ENCODE peak calls at places on chromosome 1, in four cellular contexts. One of them, this sample, is unnamed.

GRCh38 chr1:79501153-79501552 is 494.6 kb upstream of the ADGRL4 start:
- DNase-seq in CD4-positive, alpha-beta T cell: no peak
- DNase-seq in SK-N-SH: no peak
- DNase-seq in neural crest cell: no peak
- DNase-seq in this sample: no peak

GRCh38 chr1:30412241-30413110 is 310.9 kb downstream of the MATN1 start:
- DNase-seq in CD4-positive, alpha-beta T cell: no peak
- DNase-seq in neural crest cell: no peak
- DNase-seq in SK-N-SH: no peak
- DNase-seq in this sample: peak

GRCh38 chr1:204826970-204827369 is 43.7 kb upstream of the NFASC start:
- DNase-seq in SK-N-SH: no peak
- DNase-seq in neural crest cell: peak
- DNase-seq in CD4-positive, alpha-beta T cell: no peak
- DNase-seq in this sample: no peak

GRCh38 chr1:44792736-44793502 is 4.9 kb upstream of the BEST4 start:
- DNase-seq in CD4-positive, alpha-beta T cell: no peak
- DNase-seq in SK-N-SH: no peak
- DNase-seq in neural crest cell: no peak
- DNase-seq in this sample: no peak

GRCh38 chr1:21749109-21749508 is 33.8 kb downstream of the USP48 start:
- DNase-seq in CD4-positive, alpha-beta T cell: no peak
- DNase-seq in SK-N-SH: no peak
- DNase-seq in neural crest cell: no peak
- DNase-seq in this sample: no peak

GRCh38 chr1:228181105-228181504 is 15.5 kb downstream of the IBA57 start:
- DNase-seq in SK-N-SH: no peak
- DNase-seq in CD4-positive, alpha-beta T cell: no peak
- DNase-seq in neural crest cell: no peak
- DNase-seq in this sample: no peak

GRCh38 chr1:16151985-16152384 is 3.9 kb downstream of the EPHA2 start:
- DNase-seq in SK-N-SH: no peak
- DNase-seq in CD4-positive, alpha-beta T cell: no peak
- DNase-seq in neural crest cell: no peak
- DNase-seq in this sample: no peak

GRCh38 chr1:38608202-38608864 is 251.2 kb downstream of the RRAGC start:
- DNase-seq in neural crest cell: peak
- DNase-seq in SK-N-SH: peak
- DNase-seq in CD4-positive, alpha-beta T cell: no peak
- DNase-seq in this sample: no peak

GRCh38 chr1:47710075-47711071 is 272.5 kb downstream of the FOXD2 start:
- DNase-seq in neural crest cell: peak
- DNase-seq in CD4-positive, alpha-beta T cell: peak
- DNase-seq in SK-N-SH: peak
- DNase-seq in this sample: peak

GRCh38 chr1:211609120-211610024 is 30.4 kb upstream of the SLC30A1 start:
- DNase-seq in CD4-positive, alpha-beta T cell: no peak
- DNase-seq in neural crest cell: no peak
- DNase-seq in SK-N-SH: no peak
- DNase-seq in this sample: no peak

GRCh38 chr1:179310271-179310670 is 16.7 kb downstream of the SOAT1 start:
- DNase-seq in SK-N-SH: no peak
- DNase-seq in neural crest cell: no peak
- DNase-seq in CD4-positive, alpha-beta T cell: no peak
- DNase-seq in this sample: no peak

GRCh38 chr1:236795757-236796719 is 946 bp downstream of the MTR start:
- DNase-seq in CD4-positive, alpha-beta T cell: no peak
- DNase-seq in SK-N-SH: peak
- DNase-seq in neural crest cell: no peak
- DNase-seq in this sample: peak

GRCh38 chr1:66294692-66295384 is 239.1 kb upstream of the SGIP1 start:
- DNase-seq in CD4-positive, alpha-beta T cell: no peak
- DNase-seq in neural crest cell: no peak
- DNase-seq in SK-N-SH: no peak
- DNase-seq in this sample: no peak

GRCh38 chr1:159211331-159212136 is 6.9 kb downstream of the ACKR1 start:
- DNase-seq in SK-N-SH: peak
- DNase-seq in neural crest cell: peak
- DNase-seq in CD4-positive, alpha-beta T cell: no peak
- DNase-seq in this sample: peak

GRCh38 chr1:945910-946565 is 13.0 kb downstream of the NOC2L start:
- DNase-seq in neural crest cell: no peak
- DNase-seq in SK-N-SH: no peak
- DNase-seq in CD4-positive, alpha-beta T cell: no peak
- DNase-seq in this sample: no peak

GRCh38 chr1:158203693-158204457 is 23.2 kb downstream of the CD1D start:
- DNase-seq in CD4-positive, alpha-beta T cell: no peak
- DNase-seq in neural crest cell: no peak
- DNase-seq in SK-N-SH: peak
- DNase-seq in this sample: no peak

GRCh38 chr1:8902765-8903164 is 24.3 kb upstream of the ENO1 start:
- DNase-seq in neural crest cell: no peak
- DNase-seq in SK-N-SH: no peak
- DNase-seq in CD4-positive, alpha-beta T cell: no peak
- DNase-seq in this sample: no peak
- TF ChIP-seq CTCF in neural crest cell: no peak
- TF ChIP-seq CTCF in SK-N-SH: peak
- TF ChIP-seq CTCF in CD4-positive, alpha-beta T cell: no peak
- TF ChIP-seq CTCF in this sample: no peak

GRCh38 chr1:222105393-222105737 is 363.5 kb upstream of the DUSP10 start:
- DNase-seq in CD4-positive, alpha-beta T cell: no peak
- DNase-seq in neural crest cell: no peak
- DNase-seq in SK-N-SH: no peak
- DNase-seq in this sample: no peak
- TF ChIP-seq CTCF in CD4-positive, alpha-beta T cell: no peak
- TF ChIP-seq CTCF in neural crest cell: no peak
- TF ChIP-seq CTCF in SK-N-SH: no peak
- TF ChIP-seq CTCF in this sample: no peak

DNA sequence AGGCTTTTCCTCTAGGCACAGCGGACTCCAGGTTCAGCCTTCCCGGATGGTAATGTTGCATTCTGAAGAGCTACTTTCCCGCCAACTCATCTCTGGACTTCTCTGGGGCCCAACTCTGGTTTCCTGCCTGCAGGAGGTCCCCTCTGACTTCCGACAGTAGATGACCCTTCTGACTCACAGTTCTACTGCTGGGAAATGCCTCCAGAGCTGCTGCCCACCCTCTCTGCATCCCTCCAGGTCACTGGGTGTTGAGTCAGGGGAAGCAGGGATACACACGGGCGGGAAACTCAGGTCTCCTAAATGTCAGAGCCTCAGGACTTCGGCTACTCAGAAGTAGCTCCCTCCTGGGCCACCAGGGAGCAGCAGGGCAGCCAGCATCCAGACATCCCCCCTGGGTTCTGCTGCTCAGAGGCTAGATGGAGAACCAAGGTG is 2.1 kb upstream of the KIF21B start:
- DNase-seq in neural crest cell: no peak
- DNase-seq in SK-N-SH: no peak
- DNase-seq in CD4-positive, alpha-beta T cell: no peak
- DNase-seq in this sample: no peak
- TF ChIP-seq CTCF in neural crest cell: peak
- TF ChIP-seq CTCF in SK-N-SH: peak
- TF ChIP-seq CTCF in CD4-positive, alpha-beta T cell: no peak
- TF ChIP-seq CTCF in this sample: no peak

GRCh38 chr1:96087719-96088118 is 633.9 kb upstream of the PTBP2 start:
- DNase-seq in CD4-positive, alpha-beta T cell: no peak
- DNase-seq in SK-N-SH: no peak
- DNase-seq in neural crest cell: no peak
- DNase-seq in this sample: no peak
- TF ChIP-seq CTCF in CD4-positive, alpha-beta T cell: no peak
- TF ChIP-seq CTCF in SK-N-SH: no peak
- TF ChIP-seq CTCF in neural crest cell: no peak
- TF ChIP-seq CTCF in this sample: no peak

DNA sequence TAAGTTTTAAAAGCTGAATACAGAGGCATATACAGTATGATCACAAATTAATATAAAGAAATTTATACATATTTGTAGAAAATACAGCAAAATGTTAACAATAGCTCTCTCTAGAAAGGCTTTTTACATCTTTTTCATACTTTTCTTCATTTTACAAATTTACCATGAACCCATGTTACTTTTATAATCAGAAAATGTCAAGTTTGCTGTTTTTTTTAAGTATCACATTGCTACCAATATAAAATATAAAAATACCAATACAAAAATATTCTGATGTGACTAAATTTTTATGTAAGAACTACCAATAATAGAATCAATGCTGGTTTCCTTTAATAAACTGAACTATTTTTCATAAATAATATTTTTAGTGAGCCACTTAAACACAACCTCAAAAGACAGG is 84.4 kb upstream of the TTC39A start:
- DNase-seq in CD4-positive, alpha-beta T cell: no peak
- DNase-seq in SK-N-SH: no peak
- DNase-seq in neural crest cell: no peak
- DNase-seq in this sample: no peak
- TF ChIP-seq CTCF in CD4-positive, alpha-beta T cell: no peak
- TF ChIP-seq CTCF in SK-N-SH: no peak
- TF ChIP-seq CTCF in neural crest cell: no peak
- TF ChIP-seq CTCF in this sample: no peak

DNA sequence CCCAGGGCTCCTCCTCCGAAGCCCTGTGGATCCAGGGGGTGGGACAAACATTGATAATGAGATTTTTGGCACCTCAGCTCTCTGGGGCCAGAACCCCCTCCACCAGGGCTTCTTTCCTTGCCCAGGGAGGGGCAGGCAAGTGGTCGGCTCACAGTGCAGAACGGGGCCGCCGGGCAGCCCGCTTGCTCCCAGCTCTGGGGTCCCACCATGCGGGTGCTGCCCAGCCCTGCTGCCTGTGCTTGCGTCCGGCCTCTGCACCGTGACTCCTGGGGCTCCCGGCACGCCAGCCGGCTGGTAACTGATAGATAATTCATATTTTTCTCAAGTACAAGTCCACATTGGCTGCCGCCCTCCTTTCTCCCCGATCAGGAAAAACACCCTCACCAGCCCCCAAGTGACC is 42.0 kb upstream of the CCDC27 start:
- DNase-seq in SK-N-SH: no peak
- DNase-seq in CD4-positive, alpha-beta T cell: no peak
- DNase-seq in neural crest cell: no peak
- DNase-seq in this sample: no peak
- TF ChIP-seq CTCF in SK-N-SH: no peak
- TF ChIP-seq CTCF in CD4-positive, alpha-beta T cell: no peak
- TF ChIP-seq CTCF in neural crest cell: no peak
- TF ChIP-seq CTCF in this sample: no peak

This sample was measured in natural killer cell.